ENCODE peak calls at places on chromosomes 12 and 14, in four cellular contexts. One of them, this sample, is unnamed.

GRCh38 chr12:113422030-113422900 is at the start of gene SDSL:
- DNase-seq in right lobe of liver: peak
- DNase-seq in foreskin fibroblast: peak
- DNase-seq in AG04450: peak
- DNase-seq in this sample: peak

GRCh38 chr14:59267046-59267445 is 78.6 kb downstream of the DAAM1 start:
- DNase-seq in right lobe of liver: no peak
- DNase-seq in foreskin fibroblast: no peak
- DNase-seq in AG04450: no peak
- DNase-seq in this sample: no peak

GRCh38 chr12:86662464-86662863 is 406.3 kb upstream of the MGAT4C start:
- DNase-seq in foreskin fibroblast: no peak
- DNase-seq in right lobe of liver: no peak
- DNase-seq in AG04450: no peak
- DNase-seq in this sample: no peak

GRCh38 chr14:79986251-79986650 is 225.1 kb downstream of the DIO2 start:
- DNase-seq in right lobe of liver: no peak
- DNase-seq in AG04450: no peak
- DNase-seq in foreskin fibroblast: no peak
- DNase-seq in this sample: no peak

GRCh38 chr14:98133806-98134205 is 1138.2 kb downstream of the BCL11B start:
- DNase-seq in AG04450: no peak
- DNase-seq in foreskin fibroblast: no peak
- DNase-seq in right lobe of liver: no peak
- DNase-seq in this sample: no peak

GRCh38 chr12:510071-510825 is 50.5 kb downstream of the B4GALNT3 start:
- DNase-seq in AG04450: no peak
- DNase-seq in right lobe of liver: no peak
- DNase-seq in foreskin fibroblast: no peak
- DNase-seq in this sample: no peak

GRCh38 chr12:64706831-64707230 is 52.4 kb downstream of the GNS start:
- DNase-seq in AG04450: no peak
- DNase-seq in right lobe of liver: no peak
- DNase-seq in foreskin fibroblast: no peak
- DNase-seq in this sample: no peak

GRCh38 chr12:93785262-93786010 is 108.3 kb downstream of the CRADD start:
- DNase-seq in right lobe of liver: no peak
- DNase-seq in foreskin fibroblast: peak
- DNase-seq in AG04450: no peak
- DNase-seq in this sample: no peak

GRCh38 chr12:47725893-47726292 is 603 bp upstream of the ENDOU start:
- DNase-seq in AG04450: no peak
- DNase-seq in foreskin fibroblast: peak
- DNase-seq in right lobe of liver: no peak
- DNase-seq in this sample: no peak

GRCh38 chr14:75518625-75519024 is 3.6 kb upstream of the BATF start:
- DNase-seq in foreskin fibroblast: no peak
- DNase-seq in right lobe of liver: no peak
- DNase-seq in AG04450: no peak
- DNase-seq in this sample: peak

GRCh38 chr14:95311752-95312151 is 8.0 kb downstream of the CLMN start:
- DNase-seq in AG04450: no peak
- DNase-seq in foreskin fibroblast: no peak
- DNase-seq in right lobe of liver: no peak
- DNase-seq in this sample: peak

GRCh38 chr14:106269451-106270204 is 743.2 kb downstream of the TMEM121 start:
- DNase-seq in foreskin fibroblast: no peak
- DNase-seq in right lobe of liver: no peak
- DNase-seq in AG04450: no peak
- DNase-seq in this sample: no peak

GRCh38 chr14:106269029-106269428 is 742.6 kb downstream of the TMEM121 start:
- DNase-seq in foreskin fibroblast: no peak
- DNase-seq in right lobe of liver: no peak
- DNase-seq in AG04450: no peak
- DNase-seq in this sample: no peak

DNA sequence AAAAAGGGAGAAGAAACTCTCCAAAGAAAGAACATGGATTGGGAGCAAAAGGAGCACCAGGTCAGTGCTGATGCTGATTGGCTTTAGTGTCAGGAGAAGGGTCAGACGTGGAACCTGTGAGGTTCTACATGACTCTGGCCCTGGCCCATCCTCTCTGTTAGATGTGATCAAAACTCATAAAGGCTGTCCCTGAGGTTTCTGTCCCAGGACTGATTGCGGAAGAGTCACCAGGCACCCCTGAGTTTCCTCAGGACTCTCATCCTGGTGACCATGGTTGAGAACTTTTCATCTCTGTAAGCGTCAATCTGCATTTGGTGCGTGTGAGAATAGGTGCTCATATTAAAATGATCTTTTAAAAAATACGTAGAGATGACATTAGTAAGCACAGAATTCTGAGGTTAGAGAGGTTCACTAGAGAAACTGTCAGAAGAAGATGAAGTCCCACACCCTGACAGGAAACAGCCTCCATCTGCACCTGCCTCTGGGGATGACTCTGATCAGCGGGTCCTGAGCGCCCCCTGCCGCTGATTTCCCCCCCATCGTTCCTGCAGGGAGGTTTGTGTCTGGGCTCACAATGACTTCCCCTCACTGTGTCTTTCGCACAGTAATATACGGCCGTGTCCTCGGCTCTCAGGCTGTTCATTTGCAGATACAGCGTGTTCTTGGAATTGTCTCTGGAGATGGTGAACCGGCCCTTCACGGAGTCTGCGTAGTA is 741.8 kb downstream of the TMEM121 start:
- DNase-seq in AG04450: no peak
- DNase-seq in right lobe of liver: no peak
- DNase-seq in foreskin fibroblast: no peak
- DNase-seq in this sample: no peak
- TF ChIP-seq CTCF in AG04450: no peak
- TF ChIP-seq CTCF in right lobe of liver: no peak
- TF ChIP-seq CTCF in foreskin fibroblast: no peak
- TF ChIP-seq CTCF in this sample: peak

GRCh38 chr14:96424104-96424989 is 32.4 kb downstream of the AK7 start:
- DNase-seq in foreskin fibroblast: peak
- DNase-seq in right lobe of liver: peak
- DNase-seq in AG04450: peak
- DNase-seq in this sample: peak
- H3K4me3 ChIP-seq in foreskin fibroblast: peak
- H3K4me3 ChIP-seq in right lobe of liver: peak
- H3K4me3 ChIP-seq in AG04450: peak
- H3K4me3 ChIP-seq in this sample: peak

GRCh38 chr12:117098071-117098360 is 1.2 kb downstream of the TESC start:
- DNase-seq in AG04450: no peak
- DNase-seq in foreskin fibroblast: no peak
- DNase-seq in right lobe of liver: no peak
- DNase-seq in this sample: no peak

GRCh38 chr12:117098361-117099217 is 627 bp downstream of the TESC start:
- DNase-seq in right lobe of liver: peak
- DNase-seq in foreskin fibroblast: no peak
- DNase-seq in AG04450: no peak
- DNase-seq in this sample: no peak

GRCh38 chr12:117101953-117102833 is 3.0 kb upstream of the TESC start:
- DNase-seq in right lobe of liver: no peak
- DNase-seq in foreskin fibroblast: no peak
- DNase-seq in AG04450: no peak
- DNase-seq in this sample: no peak

GRCh38 chr12:117100851-117101673 is 1.8 kb upstream of the TESC start:
- DNase-seq in foreskin fibroblast: no peak
- DNase-seq in right lobe of liver: no peak
- DNase-seq in AG04450: no peak
- DNase-seq in this sample: no peak

DNA sequence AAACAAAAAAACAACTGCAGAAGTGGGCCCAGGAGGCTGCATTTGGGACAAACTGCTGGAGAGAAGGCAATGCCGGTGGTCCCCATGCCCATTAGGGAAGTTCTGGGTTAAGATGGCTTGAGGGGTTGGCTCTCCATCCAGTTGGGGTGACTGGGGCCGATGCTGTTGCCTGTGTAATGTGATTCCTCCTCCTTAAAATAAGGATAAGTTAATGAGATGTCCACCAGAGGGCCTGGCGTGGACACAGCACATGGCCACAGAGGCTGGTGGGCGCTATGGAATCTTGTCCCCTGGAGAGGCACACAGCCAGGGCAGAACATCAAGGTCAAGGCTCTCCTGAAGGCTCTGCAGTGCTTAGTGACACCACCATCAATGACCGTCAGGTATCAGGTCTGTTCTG is 1.0 kb upstream of the TESC start:
- DNase-seq in AG04450: no peak
- DNase-seq in right lobe of liver: no peak
- DNase-seq in foreskin fibroblast: no peak
- DNase-seq in this sample: no peak
- TF ChIP-seq CTCF in AG04450: peak
- TF ChIP-seq CTCF in right lobe of liver: peak
- TF ChIP-seq CTCF in foreskin fibroblast: peak
- TF ChIP-seq CTCF in this sample: peak

GRCh38 chr12:3489057-3489456 is 1.9 kb upstream of the PRMT8 start:
- DNase-seq in AG04450: no peak
- DNase-seq in foreskin fibroblast: peak
- DNase-seq in right lobe of liver: no peak
- DNase-seq in this sample: no peak

GRCh38 chr12:3493225-3494049 is 2.4 kb downstream of the PRMT8 start:
- DNase-seq in right lobe of liver: no peak
- DNase-seq in AG04450: no peak
- DNase-seq in foreskin fibroblast: no peak
- DNase-seq in this sample: no peak

GRCh38 chr12:3490848-3491382 is at the start of gene PRMT8:
- DNase-seq in AG04450: no peak
- DNase-seq in right lobe of liver: no peak
- DNase-seq in foreskin fibroblast: peak
- DNase-seq in this sample: no peak

GRCh38 chr12:3492868-3493224 is 1.8 kb downstream of the PRMT8 start:
- DNase-seq in AG04450: no peak
- DNase-seq in foreskin fibroblast: no peak
- DNase-seq in right lobe of liver: no peak
- DNase-seq in this sample: no peak

DNA sequence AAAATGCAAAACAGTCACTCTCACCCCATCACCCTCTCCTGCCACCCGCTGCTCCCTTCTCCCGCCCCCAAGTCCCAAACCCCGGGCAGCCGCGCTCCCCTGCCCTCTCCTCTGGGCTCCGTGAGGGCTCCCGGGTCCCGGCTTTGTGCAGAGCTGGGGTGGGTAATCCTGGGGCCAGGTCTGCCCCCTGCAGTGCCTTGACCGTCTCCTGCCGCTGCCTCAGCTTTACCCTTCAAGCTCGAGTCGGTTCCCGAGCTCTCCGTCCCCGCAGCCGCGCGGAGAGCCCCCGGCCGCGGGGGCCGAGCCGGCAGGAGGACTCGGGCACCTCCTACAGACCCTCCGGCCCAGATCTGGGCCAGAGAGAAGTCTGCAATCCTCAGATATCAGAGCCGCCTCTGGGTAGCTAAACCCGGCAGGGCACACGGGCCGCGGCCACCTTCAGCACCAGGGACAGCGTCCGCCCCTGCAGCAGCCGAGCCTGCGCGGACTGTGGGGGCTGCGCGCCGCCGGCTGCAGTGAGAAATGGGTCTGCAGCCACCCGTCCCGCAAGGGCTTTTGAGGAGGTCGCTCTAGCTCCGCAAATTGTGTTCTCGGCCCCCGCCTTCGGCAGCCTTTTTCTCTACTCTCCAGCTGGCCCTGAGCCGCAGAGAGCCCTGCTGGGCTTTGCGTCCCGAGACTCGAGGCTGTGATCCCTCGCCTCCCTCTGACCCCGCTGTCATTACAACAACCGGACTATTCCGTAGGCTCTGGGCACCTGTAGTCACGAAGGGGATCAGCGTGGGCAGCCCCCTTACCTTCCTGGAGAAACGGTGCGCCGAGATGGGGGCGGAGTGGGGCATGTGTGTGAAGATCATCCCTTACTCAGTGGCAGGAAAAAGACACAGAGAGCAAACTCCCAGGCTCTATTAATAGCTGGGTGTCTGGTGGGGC is 1.2 kb downstream of the PRMT8 start:
- DNase-seq in right lobe of liver: peak
- DNase-seq in AG04450: peak
- DNase-seq in foreskin fibroblast: peak
- DNase-seq in this sample: peak
- H3K4me3 ChIP-seq in right lobe of liver: no peak
- H3K4me3 ChIP-seq in AG04450: no peak
- H3K4me3 ChIP-seq in foreskin fibroblast: no peak
- H3K4me3 ChIP-seq in this sample: no peak

GRCh38 chr12:6570264-6570887 is 2.3 kb upstream of the NOP2 start:
- DNase-seq in foreskin fibroblast: peak
- DNase-seq in right lobe of liver: peak
- DNase-seq in AG04450: no peak
- DNase-seq in this sample: no peak
- TF ChIP-seq CTCF in foreskin fibroblast: peak
- TF ChIP-seq CTCF in right lobe of liver: peak
- TF ChIP-seq CTCF in AG04450: peak
- TF ChIP-seq CTCF in this sample: peak